ENCODE peak calls at places on chromosomes 16 and 17, in nine cellular contexts. K is activated gamma-delta T cell treated with anti-CD3 and anti-CD28 coated beads, Interleukin-2, amount 50 U/mL, for 16 hours; X is germinal center; D is T-helper 1 cell; Q is iris pigment epithelial cell; A is A673; E is sigmoid colon; R is NCI-H2171 treated with DMSO at 0.1 percent for 48 hours; N is bronchial epithelial cell. F is an unnamed sample.
A peak's percentile ranks its signal among the peaks of the same experiment; 100 is the strongest.

GRCh38 chr17:49779730-49780220 is 8.7 kb upstream of the KAT7 start:
- DNase-seq in A (peak; percentile 42), X (no peak), K (no peak), Q (peak; percentile 91), E (no peak), N (peak; percentile 84), R (peak; percentile 39), D (no peak), F (peak; percentile 44)

GRCh38 chr17:43917348-43918025 is 10.2 kb upstream of the MPP2 start:
- DNase-seq in R (no peak), X (peak; percentile 52), E (no peak), N (peak; percentile 22), Q (peak; percentile 28), D (peak; percentile 26), A (no peak), K (no peak), F (no peak)

GRCh38 chr17:273994-274832 is 78.4 kb downstream of the RPH3AL start:
- DNase-seq in R (no peak), E (peak; percentile 47), Q (no peak), D (no peak), N (no peak), A (no peak), X (no peak), K (no peak), F (no peak)

GRCh38 chr16:17463335-17463734 is 7.4 kb downstream of the XYLT1 start:
- DNase-seq in Q (no peak), E (no peak), N (no peak), A (no peak), K (no peak), X (no peak), D (no peak), R (no peak), F (no peak)

GRCh38 chr17:497587-498034 is 145.0 kb upstream of the RPH3AL start:
- DNase-seq in Q (no peak), A (no peak), N (no peak), R (no peak), K (no peak), D (no peak), E (no peak), X (no peak), F (no peak)

GRCh38 chr16:66269631-66270332 is 96.7 kb upstream of the CDH5 start:
- DNase-seq in K (no peak), Q (no peak), A (peak; percentile 58), R (no peak), X (no peak), N (no peak), D (no peak), E (peak; percentile 53), F (no peak)

GRCh38 chr16:74451951-74452758 is 30.9 kb upstream of the CLEC18B start:
- DNase-seq in A (no peak), R (no peak), D (no peak), K (no peak), N (no peak), X (peak; percentile 33), Q (no peak), E (no peak), F (no peak)

GRCh38 chr17:10499950-10500349 is 18.4 kb downstream of the MYH1 start:
- DNase-seq in Q (no peak), D (no peak), A (no peak), K (no peak), X (no peak), R (no peak), E (no peak), N (no peak), F (no peak)

GRCh38 chr17:42536048-42536371 is at the start of gene NAGLU:
- DNase-seq in Q (peak; percentile 79), K (peak; percentile 74), R (peak; percentile 87), D (peak; percentile 71), X (peak; percentile 99), E (peak; percentile 99), A (peak; percentile 82), N (peak; percentile 36), F (peak; percentile 96)

F was measured in MG63.